ENCODE peak calls at places on chromosomes 4 and X, in eight cellular contexts. G, U, N, B, O, K, H and A are unnamed samples.

GRCh38 chr4:121758896-121759568 is 5.9 kb downstream of the SMIM43 start:
- DNase-seq in N (no peak), G (no peak), U (no peak), O (no peak), H (peak; percentile 62), K (no peak), B (no peak), A (no peak)

GRCh38 chrX:68647156-68647957 is at the start of gene STARD8:
- DNase-seq in U (peak; percentile 15), O (no peak), B (peak; percentile 16), H (peak; percentile 40), K (no peak), N (peak; percentile 61), G (peak; percentile 24), A (peak; percentile 23)

GRCh38 chrX:40996886-40997530 is 88.2 kb upstream of the USP9X start:
- DNase-seq in G (no peak), O (no peak), N (no peak), K (no peak), B (no peak), U (peak; percentile 4), H (peak; percentile 85), A (no peak)

GRCh38 chr4:77073106-77073858 is 2.5 kb downstream of the CCNI start:
- DNase-seq in U (no peak), O (no peak), N (no peak), G (no peak), K (no peak), H (peak; percentile 61), B (no peak), A (no peak)

GRCh38 chr4:168551945-168552695 is 55.3 kb downstream of the PALLD start:
- DNase-seq in N (no peak), O (no peak), K (no peak), B (no peak), H (no peak), U (no peak), G (no peak), A (no peak)

GRCh38 chr4:100889401-100889800 is 371.6 kb upstream of the EMCN start:
- DNase-seq in B (no peak), O (no peak), H (no peak), K (no peak), U (no peak), N (no peak), G (no peak), A (no peak)

GRCh38 chrX:16778993-16779392 is 7.3 kb upstream of the TXLNG start:
- DNase-seq in N (no peak), H (no peak), K (no peak), O (no peak), B (no peak), G (no peak), U (no peak), A (no peak)

GRCh38 chr4:92600638-92601037 is 296.9 kb downstream of the GRID2 start:
- DNase-seq in B (no peak), K (no peak), O (no peak), G (no peak), U (no peak), N (peak; percentile 39), H (no peak), A (no peak)

GRCh38 chr4:87497141-87497540 is 32.0 kb downstream of the SPARCL1 start:
- DNase-seq in O (no peak), N (no peak), H (no peak), B (peak; percentile 17), G (no peak), U (no peak), K (no peak), A (no peak)

GRCh38 chr4:174929346-174929745 is 11.2 kb downstream of the ADAM29 start:
- DNase-seq in H (no peak), U (no peak), O (no peak), G (no peak), N (no peak), K (no peak), B (peak; percentile 32), A (no peak)

GRCh38 chr4:48974979-48975640 is 11.0 kb upstream of the CWH43 start:
- DNase-seq in H (no peak), G (no peak), K (no peak), B (no peak), U (peak; percentile 16), N (no peak), O (no peak), A (no peak)

GRCh38 chr4:15848191-15848842 is 70.2 kb downstream of the CD38 start:
- DNase-seq in U (no peak), H (no peak), O (no peak), G (no peak), B (no peak), K (no peak), N (no peak), A (no peak)

GRCh38 chrX:101079223-101079622 is 544 bp downstream of the TMEM35A start:
- DNase-seq in G (no peak), B (no peak), U (no peak), K (no peak), H (peak; percentile 24), N (no peak), O (no peak), A (no peak)

GRCh38 chr4:106034205-106034604 is 138.9 kb downstream of the NPNT start:
- DNase-seq in N (no peak), K (no peak), H (peak; percentile 23), U (no peak), G (no peak), B (no peak), O (no peak), A (no peak)

GRCh38 chr4:1720163-1720983 is 750 bp downstream of the TMEM129 start:
- DNase-seq in K (no peak), H (peak; percentile 42), G (peak; percentile 46), U (no peak), O (no peak), N (peak; percentile 84), B (peak; percentile 61), A (peak; percentile 85)

GRCh38 chr4:24226018-24226417 is 336.2 kb upstream of the PPARGC1A start:
- DNase-seq in G (no peak), N (no peak), B (no peak), K (no peak), O (no peak), U (no peak), H (peak; percentile 47), A (no peak)

GRCh38 chr4:154687840-154688239 is 56.0 kb upstream of the LRAT start:
- DNase-seq in B (no peak), O (no peak), H (no peak), K (no peak), U (no peak), G (no peak), N (no peak), A (no peak)

DNA sequence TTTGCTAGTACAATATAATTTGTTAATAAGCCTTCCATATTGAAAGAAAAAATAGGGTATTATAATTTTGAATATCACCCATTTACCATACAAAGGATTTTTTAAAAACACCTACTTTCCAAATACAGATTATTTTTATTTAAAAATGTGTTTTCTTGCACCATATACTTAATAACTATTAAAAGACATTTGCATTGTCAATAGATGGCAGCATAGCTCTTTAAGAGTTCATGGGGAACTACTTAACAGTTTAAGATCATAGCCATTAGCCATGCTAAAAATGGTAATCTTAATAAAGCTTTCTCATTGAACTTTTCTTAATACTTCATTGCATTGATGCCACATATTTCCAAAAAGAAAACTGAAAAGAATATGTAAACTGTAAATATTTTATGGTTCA is 1995.9 kb downstream of the C4orf33 start:
- DNase-seq in K (no peak), B (no peak), G (no peak), N (no peak), U (no peak), O (no peak), H (peak; percentile 61), A (no peak)
- TF ChIP-seq CTCF in K (peak; percentile 29), B (no peak), G (peak; percentile 11), N (peak; percentile 33), U (peak; percentile 21), O (peak; percentile 16), H (no peak), A (no peak)

GRCh38 chr4:81214518-81215218 is 354 bp downstream of the PRKG2 start:
- DNase-seq in B (peak; percentile 19), G (no peak), O (no peak), N (peak; percentile 70), H (peak; percentile 54), K (no peak), U (no peak), A (peak; percentile 36)
- H3K4me3 ChIP-seq in B (peak overlapping the region; percentile 32), G (peak overlapping the region; percentile 56), O (peak overlapping the region; percentile 60), N (peak overlapping the region; percentile 48), H (peak overlapping the region; percentile 63), K (peak overlapping the region; percentile 24), U (peak overlapping the region; percentile 38), A (peak overlapping the region; percentile 3)

GRCh38 chr4:25814323-25814722 is 48.5 kb downstream of the SEL1L3 start:
- DNase-seq in O (no peak), K (peak; percentile 40), B (peak; percentile 57), N (peak; percentile 74), U (peak; percentile 27), H (no peak), G (peak; percentile 23), A (peak; percentile 25)
- H3K4me1 ChIP-seq in O (no peaks in the 10 kb centered on the region), K (peaks cover 53% of the 10 kb centered on the region), B (peaks cover 8% of the 10 kb centered on the region), N (peaks cover 13% of the 10 kb centered on the region), U (peaks cover 15% of the 10 kb centered on the region), H (peaks cover 22% of the 10 kb centered on the region), G (peaks cover 20% of the 10 kb centered on the region), A (no peaks in the 10 kb centered on the region)

GRCh38 chr4:75629239-75629638 is 1.1 kb downstream of the CDKL2 start:
- DNase-seq in G (no peak), N (no peak), B (no peak), K (no peak), U (no peak), O (no peak), H (no peak), A (no peak)

GRCh38 chr4:75630932-75631320 is 598 bp upstream of the CDKL2 start:
- DNase-seq in O (no peak), K (no peak), N (no peak), G (no peak), H (no peak), U (no peak), B (no peak), A (no peak)

GRCh38 chr4:75633846-75634245 is 3.5 kb upstream of the CDKL2 start:
- DNase-seq in H (peak; percentile 24), U (no peak), N (no peak), B (no peak), G (no peak), O (no peak), K (peak; percentile 13), A (no peak)

GRCh38 chr4:75634281-75634680 is 4.0 kb upstream of the CDKL2 start:
- DNase-seq in G (no peak), H (no peak), U (no peak), B (no peak), K (no peak), N (no peak), O (no peak), A (no peak)

DNA sequence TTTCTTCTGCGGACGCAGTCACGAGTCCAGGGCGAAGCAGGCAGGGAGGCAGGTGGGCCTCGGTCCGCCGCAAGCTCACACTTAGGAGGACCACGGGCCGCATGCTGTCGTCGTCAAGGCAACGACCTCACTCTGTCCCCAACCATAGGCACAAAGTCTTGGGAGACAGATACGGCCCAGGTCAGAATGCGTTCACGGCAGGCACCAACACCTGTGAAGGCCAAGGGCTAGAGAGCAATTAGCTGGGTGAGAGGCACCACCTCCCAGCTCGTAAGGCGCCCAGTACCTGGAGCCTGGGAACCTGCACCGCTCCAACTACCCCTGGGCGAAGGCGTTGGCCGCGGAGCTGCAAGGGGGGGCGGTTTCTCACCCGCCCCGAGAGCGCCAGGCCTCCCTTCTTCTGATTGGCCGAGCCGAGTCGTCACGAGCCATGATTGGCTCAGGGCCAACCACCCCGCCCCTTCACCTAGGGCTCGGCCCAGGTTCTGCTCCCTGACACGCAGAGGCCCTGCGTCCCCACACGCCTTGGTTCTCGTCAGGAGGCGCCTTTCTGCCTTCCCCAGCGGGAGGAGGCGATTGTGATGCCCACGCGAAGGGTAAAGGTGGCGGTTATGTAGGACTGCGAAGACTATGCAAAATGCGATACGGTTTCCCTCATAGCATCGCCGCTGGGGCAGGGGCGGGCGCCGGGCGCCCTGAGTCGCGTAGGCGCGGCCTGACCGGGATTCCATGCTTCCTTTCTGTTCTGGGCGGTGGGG is at the start of gene CDKL2:
- DNase-seq in N (peak; percentile 97), B (peak; percentile 92), H (peak; percentile 55), O (peak; percentile 86), G (peak; percentile 80), K (peak; percentile 42), U (peak; percentile 70), A (peak; percentile 96)
- TF ChIP-seq CTCF in N (no peak), B (no peak), H (no peak), O (no peak), G (no peak), K (no peak), U (no peak), A (no peak)